ENCODE peak calls at places on chromosome 14, in nine cellular contexts. G, V, J, O, F, W, U, Z and X are unnamed samples. For H3K4me1, the result is how much of the 10 kb centered on the place peaks cover.

GRCh38 chr14:78016532-78016931 is 153.6 kb upstream of the NRXN3 start:
- DNase-seq in G (no peak), Z (no peak), O (no peak), W (no peak), U (no peak), J (no peak), V (no peak), F (no peak), X (no peak)

GRCh38 chr14:70027785-70028428 is 148.7 kb downstream of the SMOC1 start:
- DNase-seq in U (peak), W (peak), Z (peak), O (peak), V (peak), G (peak), J (peak), F (peak), X (peak)

GRCh38 chr14:46344327-46344937 is 307.1 kb downstream of the RPL10L start:
- DNase-seq in W (no peak), O (no peak), Z (no peak), J (no peak), U (peak), F (no peak), G (peak), V (no peak), X (no peak)

GRCh38 chr14:68986225-68986624 is 7.1 kb upstream of the ACTN1 start:
- DNase-seq in V (no peak), G (no peak), Z (no peak), F (no peak), J (no peak), U (no peak), W (no peak), O (no peak), X (no peak)

GRCh38 chr14:96309128-96309906 is 53.3 kb downstream of the BDKRB1 start:
- DNase-seq in Z (peak), W (no peak), J (no peak), G (no peak), O (no peak), U (no peak), V (no peak), F (no peak), X (no peak)

GRCh38 chr14:32950584-32950983 is 11.9 kb downstream of the NPAS3 start:
- DNase-seq in G (no peak), O (no peak), U (peak), Z (no peak), F (no peak), V (no peak), W (no peak), J (no peak), X (no peak)

GRCh38 chr14:102892660-102893059 is 29.8 kb upstream of the AMN start:
- DNase-seq in W (no peak), J (no peak), G (no peak), O (no peak), F (no peak), V (no peak), Z (no peak), U (no peak), X (no peak)

GRCh38 chr14:81437226-81437625 is 37.1 kb upstream of the STON2 start:
- DNase-seq in J (no peak), Z (no peak), W (no peak), G (no peak), F (no peak), U (no peak), O (no peak), V (no peak), X (no peak)

GRCh38 chr14:95296595-95297365 is 22.9 kb downstream of the CLMN start:
- DNase-seq in F (no peak), V (no peak), G (no peak), O (no peak), W (no peak), Z (no peak), J (no peak), U (no peak), X (no peak)

GRCh38 chr14:68589447-68590232 is 203.2 kb downstream of the ZFP36L1 start:
- DNase-seq in G (peak), W (peak), J (peak), U (no peak), O (peak), Z (no peak), V (peak), F (no peak), X (peak)

GRCh38 chr14:102795060-102795925 is 18.0 kb downstream of the TRAF3 start:
- DNase-seq in V (peak), Z (peak), O (peak), W (no peak), G (no peak), U (peak), J (no peak), F (peak), X (peak)

GRCh38 chr14:52949249-52949648 is 1.6 kb downstream of the FERMT2 start:
- DNase-seq in F (no peak), O (no peak), J (no peak), Z (no peak), V (no peak), G (no peak), U (no peak), W (no peak), X (no peak)
- H3K27ac ChIP-seq in F (no peak), O (peak), J (peak), Z (peak), V (peak), G (no peak), U (no peak), W (no peak), X (no peak)

DNA sequence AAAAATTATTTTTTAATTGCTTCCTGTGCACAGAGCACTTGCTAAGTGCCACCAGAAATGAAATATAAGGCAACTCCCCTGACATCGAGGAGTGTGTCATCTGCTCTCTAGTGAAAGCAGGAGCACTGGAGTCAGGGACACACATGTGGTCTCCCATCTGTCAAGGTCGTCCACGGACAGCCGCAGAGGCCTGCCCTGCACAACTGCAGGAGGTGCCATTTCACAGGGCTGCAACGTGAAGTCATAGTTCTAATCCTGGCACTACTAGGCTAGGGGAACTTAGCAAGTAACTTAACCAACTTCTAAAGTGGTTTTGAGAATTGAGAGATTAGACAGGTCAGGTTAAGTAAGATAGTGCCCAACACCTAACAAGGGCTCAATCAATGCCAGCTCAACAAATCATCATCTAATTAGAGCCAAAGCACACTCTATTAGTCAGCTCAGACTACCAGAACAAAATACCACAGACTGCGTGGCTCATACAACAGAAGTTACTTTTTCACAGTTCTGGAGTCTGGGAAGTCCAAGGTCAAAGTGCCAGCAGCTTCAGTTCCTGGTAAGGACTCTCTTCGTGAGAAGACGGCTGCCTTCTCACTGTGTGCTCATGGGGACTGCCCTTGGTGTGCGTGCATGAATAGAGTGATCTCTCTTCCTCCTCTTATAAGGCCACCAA is 30.7 kb downstream of the FOXN3 start:
- DNase-seq in F (no peak), G (peak), W (no peak), O (no peak), U (no peak), Z (no peak), V (no peak), J (no peak), X (peak)
- H3K4me1 ChIP-seq in F (under half), G (under half), W (under half), O (under half), U (under half), Z (under half), V (half or more), J (under half), X (under half)

GRCh38 chr14:57329833-57330232 is 60.6 kb upstream of the NAA30 start:
- DNase-seq in J (no peak), U (no peak), G (no peak), V (no peak), O (no peak), Z (no peak), F (no peak), W (no peak), X (no peak)
- H3K4me3 ChIP-seq in J (no peak), U (no peak), G (no peak), V (no peak), O (no peak), Z (no peak), F (no peak), W (no peak), X (no peak)

GRCh38 chr14:104993306-104993705 is 7.7 kb downstream of the CLBA1 start:
- DNase-seq in F (no peak), G (no peak), Z (no peak), U (no peak), W (no peak), V (no peak), J (no peak), O (no peak), X (no peak)
- H3K27ac ChIP-seq in F (no peak), G (no peak), Z (no peak), U (no peak), W (no peak), V (no peak), J (no peak), O (no peak), X (no peak)

GRCh38 chr14:97706814-97707213 is 909.6 kb downstream of the VRK1 start:
- DNase-seq in J (no peak), O (no peak), V (no peak), U (no peak), F (no peak), W (no peak), Z (no peak), G (no peak), X (no peak)

GRCh38 chr14:97705976-97706375 is 908.8 kb downstream of the VRK1 start:
- DNase-seq in W (no peak), F (no peak), V (no peak), U (no peak), J (no peak), G (no peak), Z (no peak), O (no peak), X (no peak)

GRCh38 chr14:97703006-97703760 is 906.0 kb downstream of the VRK1 start:
- DNase-seq in F (peak), G (no peak), J (no peak), V (no peak), W (no peak), U (peak), Z (no peak), O (no peak), X (no peak)

GRCh38 chr14:97705107-97705506 is 907.9 kb downstream of the VRK1 start:
- DNase-seq in F (no peak), U (no peak), Z (no peak), O (no peak), W (no peak), J (no peak), G (no peak), V (no peak), X (no peak)

DNA sequence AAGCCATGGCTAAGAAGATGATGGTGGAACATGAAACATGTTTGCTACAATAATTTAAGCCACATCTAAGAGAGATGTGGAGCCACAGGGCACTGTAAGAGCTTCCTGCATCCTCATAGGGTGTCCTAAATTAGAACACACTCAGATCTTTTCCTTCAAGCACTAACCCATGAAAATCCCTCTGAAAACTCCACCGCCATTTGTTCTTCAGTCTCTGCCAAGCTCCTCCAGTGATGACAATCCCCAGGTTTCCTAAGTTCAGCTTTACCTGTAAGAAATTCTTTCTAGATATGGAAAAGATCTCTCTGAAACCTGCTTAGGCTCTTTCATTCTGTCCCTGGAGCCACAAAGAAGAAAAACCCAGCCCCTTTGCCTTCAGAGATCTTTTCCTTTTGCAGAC is 907.1 kb downstream of the VRK1 start:
- DNase-seq in F (no peak), V (no peak), O (no peak), W (no peak), U (no peak), Z (no peak), G (no peak), J (no peak), X (no peak)
- H3K4me1 ChIP-seq in F (half or more), V (under half), O (under half), W (under half), U (under half), Z (under half), G (under half), J (under half), X (under half)

GRCh38 chr14:22227084-22227483 is 361.9 kb downstream of the DAD1 start:
- DNase-seq in G (no peak), V (no peak), O (no peak), J (no peak), F (no peak), Z (no peak), U (no peak), W (no peak), X (no peak)
- H3K4me3 ChIP-seq in G (no peak), V (no peak), O (no peak), J (no peak), F (no peak), Z (no peak), U (no peak), W (no peak), X (no peak)

DNA sequence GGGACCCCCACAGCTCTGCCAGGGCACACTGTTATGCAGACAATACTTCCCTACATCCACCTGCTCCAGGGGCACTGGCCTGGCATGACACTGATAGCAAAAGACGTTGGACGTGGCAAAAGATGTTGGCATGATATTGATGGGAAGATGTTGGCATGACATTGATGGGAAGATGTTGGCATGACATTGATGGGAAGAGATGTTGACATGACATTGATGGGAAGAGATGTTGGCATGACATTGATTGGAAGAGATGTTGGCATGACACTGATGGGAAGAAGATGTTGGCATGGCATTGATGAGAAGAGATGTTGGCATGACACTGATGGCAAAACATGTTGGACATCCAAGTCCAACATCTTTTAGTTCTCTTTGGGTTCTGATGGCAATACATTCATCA is 11.4 kb upstream of the DEGS2 start:
- DNase-seq in W (no peak), J (no peak), O (no peak), Z (no peak), U (no peak), G (no peak), V (no peak), F (no peak), X (no peak)
- H3K27ac ChIP-seq in W (no peak), J (no peak), O (no peak), Z (no peak), U (no peak), G (no peak), V (no peak), F (no peak), X (no peak)

DNA sequence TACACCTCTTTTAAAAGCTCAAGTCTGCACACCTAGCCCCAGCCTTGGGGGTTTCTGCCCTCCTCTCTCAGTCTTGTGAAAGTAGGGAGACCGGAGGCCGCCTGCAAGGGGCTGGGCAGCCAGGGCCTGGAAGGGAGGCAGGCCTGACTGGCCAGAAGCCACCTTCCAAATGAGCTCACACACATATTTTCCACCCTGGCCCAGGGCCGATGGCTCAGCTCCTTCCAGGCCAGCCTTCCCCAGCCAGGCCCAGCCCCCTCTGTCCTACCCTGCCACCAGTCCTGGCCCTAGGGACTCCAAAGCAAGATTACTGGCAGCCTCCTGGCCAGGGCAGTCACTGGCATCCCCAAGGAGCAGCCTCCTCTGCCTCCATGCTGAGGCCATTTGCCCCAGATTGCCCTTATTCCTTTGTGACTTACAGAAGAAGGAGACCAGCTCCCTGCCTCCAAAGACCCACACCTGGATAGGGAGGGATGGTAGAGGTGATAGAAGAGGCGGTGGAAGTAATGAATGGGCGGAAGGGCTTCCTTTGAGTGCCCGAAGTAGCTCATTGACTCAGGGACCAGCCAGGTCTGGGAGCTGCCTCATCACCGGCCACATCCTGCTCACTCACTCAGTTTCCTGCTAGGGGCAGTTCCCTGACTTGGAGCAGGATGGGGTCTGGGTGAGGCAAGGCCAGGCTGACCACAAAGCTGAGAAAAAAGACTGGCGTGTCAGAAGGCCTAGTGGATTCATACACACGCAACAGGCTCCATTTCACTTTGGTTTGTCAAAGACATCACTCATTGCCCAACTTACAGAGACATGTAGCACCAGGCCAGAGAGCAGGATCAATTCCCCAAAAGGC is 14.8 kb downstream of the MMP14 start:
- DNase-seq in F (no peak), J (peak), W (peak), O (peak), Z (no peak), G (peak), U (peak), V (peak), X (peak)
- H3K4me1 ChIP-seq in F (under half), J (under half), W (under half), O (under half), Z (under half), G (under half), U (under half), V (half or more), X (under half)

GRCh38 chr14:92926180-92926845 is 3.4 kb downstream of the CHGA start:
- DNase-seq in G (no peak), F (no peak), U (no peak), O (no peak), W (no peak), V (no peak), Z (no peak), J (no peak), X (no peak)
- H3K4me3 ChIP-seq in G (no peak), F (no peak), U (no peak), O (no peak), W (no peak), V (no peak), Z (no peak), J (no peak), X (no peak)